ENCODE peak calls at places on chromosome 4, in five cellular contexts. N is thyroid gland, H is tibial artery, M is colonic mucosa, V is heart right ventricle. T is an unnamed sample.
A peak's percentile ranks its signal among the peaks of the same experiment; 100 is the strongest.

GRCh38 chr4:43456383-43456782 is 563.9 kb downstream of the GRXCR1 start:
- DNase-seq in N (no peak), H (no peak), M (no peak), V (no peak), T (no peak)

GRCh38 chr4:16893141-16893571 is 5.3 kb downstream of the LDB2 start:
- DNase-seq in N (no peak), H (no peak), M (no peak), V (no peak), T (no peak)

GRCh38 chr4:51942108-51942832 is 77.9 kb downstream of the LRRC66 start:
- DNase-seq in N (no peak), H (no peak), M (no peak), V (no peak), T (no peak)

GRCh38 chr4:172708184-172708583 is 460.4 kb upstream of the GALNT7 start:
- DNase-seq in N (no peak), H (no peak), M (no peak), V (no peak), T (no peak)

GRCh38 chr4:141610365-141610764 is 26.0 kb upstream of the IL15 start:
- DNase-seq in N (no peak), H (no peak), M (no peak), V (no peak), T (no peak)

GRCh38 chr4:101040776-101041175 is 306.6 kb downstream of the PPP3CA start:
- DNase-seq in N (no peak), H (no peak), M (no peak), V (no peak), T (no peak)

GRCh38 chr4:185742766-185743165 is 69.2 kb downstream of the SORBS2 start:
- DNase-seq in N (peak; percentile 68), H (no peak), M (no peak), V (no peak), T (peak; percentile 68)

GRCh38 chr4:147590249-147590920 is 26.8 kb upstream of the TMEM184C start:
- DNase-seq in N (peak; percentile 64), H (peak; percentile 68), M (peak; percentile 40), V (peak; percentile 28), T (peak; percentile 29)

GRCh38 chr4:186068581-186069402 is at the start of gene TLR3:
- DNase-seq in N (peak; percentile 24), H (no peak), M (peak; percentile 29), V (no peak), T (peak; percentile 22)

GRCh38 chr4:89140168-89140759 is 28.9 kb downstream of the TIGD2 start:
- DNase-seq in N (no peak), H (no peak), M (no peak), V (no peak), T (no peak)

GRCh38 chr4:13833171-13833804 is 205.8 kb upstream of the BOD1L1 start:
- DNase-seq in N (no peak), H (no peak), M (no peak), V (no peak), T (no peak)

GRCh38 chr4:146648384-146648783 is 9.7 kb downstream of the POU4F2 start:
- DNase-seq in N (no peak), H (no peak), M (no peak), V (no peak), T (no peak)

GRCh38 chr4:147340547-147341225 is 140.2 kb upstream of the EDNRA start:
- DNase-seq in N (no peak), H (no peak), M (no peak), V (no peak), T (no peak)

GRCh38 chr4:121139533-121140222 is 24.4 kb downstream of the TNIP3 start:
- DNase-seq in N (no peak), H (no peak), M (no peak), V (no peak), T (no peak)

GRCh38 chr4:106569151-106570029 is 200.8 kb upstream of the GIMD1 start:
- DNase-seq in N (no peak), H (no peak), M (no peak), V (no peak), T (no peak)

GRCh38 chr4:73859614-73860088 is 6.6 kb downstream of the PF4V1 start:
- DNase-seq in N (no peak), H (no peak), M (no peak), V (no peak), T (no peak)

GRCh38 chr4:78560296-78560963 is 8.9 kb downstream of the ANXA3 start:
- DNase-seq in N (no peak), H (no peak), M (no peak), V (no peak), T (no peak)

GRCh38 chr4:5018096-5018495 is 1.2 kb downstream of the CYTL1 start:
- DNase-seq in N (no peak), H (no peak), M (no peak), V (no peak), T (no peak)

GRCh38 chr4:38237139-38237538 is 276.9 kb downstream of the PTTG2 start:
- DNase-seq in N (no peak), H (no peak), M (no peak), V (no peak), T (peak; percentile 41)

GRCh38 chr4:156949373-156949814 is 22.2 kb downstream of the PDGFC start:
- DNase-seq in N (no peak), H (no peak), M (no peak), V (no peak), T (no peak)

GRCh38 chr4:67750691-67751090 is 3.5 kb downstream of the GNRHR start:
- DNase-seq in N (no peak), H (no peak), M (no peak), V (no peak), T (no peak)

GRCh38 chr4:125975861-125976397 is 661.2 kb downstream of the FAT4 start:
- DNase-seq in N (no peak), H (no peak), M (no peak), V (no peak), T (no peak)

GRCh38 chr4:114076865-114077264 is 97.4 kb upstream of the ARSJ start:
- DNase-seq in N (no peak), H (no peak), M (no peak), V (no peak), T (no peak)

GRCh38 chr4:182749768-182750167 is 167.4 kb downstream of the DCTD start:
- DNase-seq in N (no peak), H (no peak), M (no peak), V (no peak), T (no peak)

GRCh38 chr4:86924805-86925204 is 10.0 kb upstream of the AFF1 start:
- DNase-seq in N (no peak), H (peak; percentile 32), M (no peak), V (no peak), T (no peak)

DNA sequence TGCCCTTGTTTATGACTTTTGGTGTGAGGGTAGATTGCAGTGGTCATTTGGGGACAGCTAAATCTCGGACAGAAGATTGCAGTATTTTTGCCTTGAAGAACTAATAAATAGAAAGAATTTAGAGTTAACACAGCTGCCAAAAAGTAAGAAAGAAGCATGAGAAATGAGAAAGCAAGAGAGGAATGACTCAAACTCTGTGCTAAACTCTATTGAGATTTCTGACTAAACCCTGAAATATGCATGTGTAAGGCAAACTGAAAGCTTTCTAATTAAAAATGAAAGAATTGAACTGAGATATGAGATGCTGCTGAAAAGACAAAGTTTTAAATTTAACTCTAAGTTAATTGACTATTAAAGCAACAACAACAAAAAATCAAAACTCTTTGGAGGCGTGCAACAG is 791.3 kb downstream of the RAB28 start:
- DNase-seq in N (no peak), H (no peak), M (no peak), V (no peak), T (no peak)
- H3K4me1 ChIP-seq in N (no peaks in the 10 kb centered on the region), H (no peaks in the 10 kb centered on the region), M (no peaks in the 10 kb centered on the region), V (no peaks in the 10 kb centered on the region), T (no peaks in the 10 kb centered on the region)

DNA sequence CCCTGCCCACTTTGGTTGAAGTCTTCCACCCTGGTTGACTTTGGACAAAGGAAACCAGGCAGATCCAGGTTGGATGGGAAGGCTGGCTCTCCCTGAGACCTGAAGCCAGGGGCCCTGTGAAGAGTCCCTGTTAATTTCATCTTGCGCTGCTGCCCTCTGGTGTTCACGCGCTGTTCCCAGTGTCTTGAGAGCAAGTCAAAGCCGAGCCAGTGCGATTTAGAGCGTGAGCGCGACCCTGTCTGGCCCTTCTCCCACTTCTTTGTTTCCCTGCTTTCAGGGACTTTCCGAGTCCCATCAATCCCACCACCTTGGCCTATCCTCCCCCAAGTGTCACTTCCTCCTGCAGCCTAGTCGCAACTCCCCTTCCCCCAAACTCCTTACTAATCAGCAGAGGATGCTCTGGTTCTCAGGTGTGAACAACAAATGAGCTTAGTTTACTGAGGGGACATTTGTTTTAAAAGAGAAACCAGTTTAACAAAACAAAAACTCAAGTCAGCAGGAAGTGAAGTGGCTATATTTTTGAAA is 25.8 kb upstream of the CHRNA9 start:
- DNase-seq in N (peak; percentile 93), H (peak; percentile 93), M (peak; percentile 94), V (peak; percentile 86), T (peak; percentile 96)
- H3K4me3 ChIP-seq in N (no peak overlapping the region), H (no peak overlapping the region), M (no peak overlapping the region), V (no peak overlapping the region), T (no peak overlapping the region)

GRCh38 chr4:152104846-152105462 is 344.1 kb upstream of the GATB start:
- DNase-seq in N (no peak), H (no peak), M (no peak), V (no peak), T (no peak)

GRCh38 chr4:152103181-152103901 is 342.5 kb upstream of the GATB start:
- DNase-seq in N (no peak), H (no peak), M (no peak), V (no peak), T (no peak)

GRCh38 chr4:152102184-152103000 is 341.6 kb upstream of the GATB start:
- DNase-seq in N (no peak), H (no peak), M (no peak), V (no peak), T (no peak)

GRCh38 chr4:152106113-152106763 is 345.4 kb upstream of the GATB start:
- DNase-seq in N (peak; percentile 43), H (peak; percentile 84), M (peak; percentile 77), V (peak; percentile 44), T (no peak)

DNA sequence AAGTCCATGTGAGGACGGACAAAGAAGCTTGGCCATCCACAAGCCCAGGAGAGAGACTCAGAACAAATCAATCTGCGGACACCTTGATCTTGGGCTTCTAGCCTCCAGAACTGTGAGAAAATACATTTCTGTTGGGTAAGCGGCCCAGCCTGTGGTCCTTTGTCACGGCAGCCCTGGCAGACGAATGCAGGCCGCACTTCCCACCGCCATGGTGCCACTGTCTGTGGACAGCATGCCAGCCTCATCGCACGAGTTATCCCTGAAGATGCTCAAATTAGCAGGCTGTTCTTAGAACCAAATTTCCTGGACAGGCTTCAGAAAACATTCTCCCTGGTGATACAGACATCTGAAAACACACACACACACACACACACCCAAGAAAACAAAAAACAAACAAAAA is 343.5 kb upstream of the GATB start:
- DNase-seq in N (no peak), H (no peak), M (no peak), V (no peak), T (no peak)
- H3K4me1 ChIP-seq in N (peaks cover 15% of the 10 kb centered on the region), H (peaks cover 3% of the 10 kb centered on the region), M (no peaks in the 10 kb centered on the region), V (peaks cover 63% of the 10 kb centered on the region), T (no peaks in the 10 kb centered on the region)

GRCh38 chr4:99435154-99435553 is at the start of gene ADH7:
- DNase-seq in N (no peak), H (no peak), M (no peak), V (no peak), T (no peak)
- H3K4me3 ChIP-seq in N (no peak within 1 kb of the TSS), H (no peak within 1 kb of the TSS), M (no peak within 1 kb of the TSS), V (no peak within 1 kb of the TSS), T (no peak within 1 kb of the TSS)

GRCh38 chr4:80069837-80070788 is 2.9 kb downstream of the ANTXR2 start:
- DNase-seq in N (no peak), H (no peak), M (no peak), V (no peak), T (no peak)
- H3K4me1 ChIP-seq in N (no peaks in the 10 kb centered on the region), H (peaks cover 13% of the 10 kb centered on the region), M (no peaks in the 10 kb centered on the region), V (peaks cover 51% of the 10 kb centered on the region), T (peaks cover 19% of the 10 kb centered on the region)

GRCh38 chr4:179855471-179855870 is 2387.7 kb upstream of the TENM3 start:
- DNase-seq in N (no peak), H (no peak), M (no peak), V (no peak), T (no peak)
- H3K4me3 ChIP-seq in N (no peak overlapping the region), H (no peak overlapping the region), M (no peak overlapping the region), V (no peak overlapping the region), T (no peak overlapping the region)

T was measured in body of pancreas.